ENCODE peak calls at places on chromosomes 1 and 21, in eight cellular contexts. F is AG08395; S is progenitor cell of endocrine pancreas; I is activated CD4-positive, alpha-beta T cell treated with anti-CD3 and anti-CD28 coated beads for 4 hours; M is AG09319; B is right atrium auricular region; R is stimulated activated CD4-positive, alpha-beta T cell treated with anti-CD3 and anti-CD28 coated beads, Interleukin-2, amount 100 ng/mL, for 24 hours; G is GM12891. D is an unnamed sample.

GRCh38 chr1:50424045-50424939 is 1.0 kb upstream of the DMRTA2 start:
- DNase-seq in F (no peak), S (no peak), I (no peak), M (no peak), B (no peak), R (no peak), G (no peak), D (no peak)

GRCh38 chr1:241990040-241990439 is 8.9 kb downstream of the MAP1LC3C start:
- DNase-seq in F (peak), S (no peak), I (no peak), M (peak), B (peak), R (no peak), G (no peak), D (no peak)

GRCh38 chr1:212487286-212487685 is 54.6 kb downstream of the NENF start:
- DNase-seq in F (no peak), S (no peak), I (no peak), M (no peak), B (no peak), R (no peak), G (no peak), D (no peak)

GRCh38 chr1:164786980-164787833 is 228.2 kb downstream of the PBX1 start:
- DNase-seq in F (peak), S (peak), I (peak), M (peak), B (peak), R (peak), G (peak), D (peak)

GRCh38 chr1:24152631-24153494 is 9.9 kb upstream of the IL22RA1 start:
- DNase-seq in F (no peak), S (no peak), I (no peak), M (no peak), B (no peak), R (no peak), G (no peak), D (no peak)

GRCh38 chr1:186882372-186883134 is 53.8 kb downstream of the PLA2G4A start:
- DNase-seq in F (no peak), S (no peak), I (no peak), M (no peak), B (no peak), R (no peak), G (no peak), D (no peak)

GRCh38 chr1:224745924-224746323 is 129.8 kb downstream of the CNIH3 start:
- DNase-seq in F (no peak), S (no peak), I (no peak), M (no peak), B (no peak), R (no peak), G (no peak), D (no peak)

GRCh38 chr21:44466351-44466954 is 11.1 kb downstream of the LRRC3 start:
- DNase-seq in F (no peak), S (no peak), I (no peak), M (no peak), B (no peak), R (no peak), G (no peak), D (no peak)

GRCh38 chr1:90726716-90727480 is 9.8 kb upstream of the BARHL2 start:
- DNase-seq in F (no peak), S (no peak), I (no peak), M (no peak), B (no peak), R (no peak), G (no peak), D (no peak)

GRCh38 chr1:91778964-91779363 is 107.0 kb downstream of the TGFBR3 start:
- DNase-seq in F (no peak), S (no peak), I (no peak), M (no peak), B (no peak), R (no peak), G (no peak), D (no peak)

GRCh38 chr1:10033359-10033845 is 644 bp downstream of the UBE4B start:
- DNase-seq in F (no peak), S (peak), I (no peak), M (no peak), B (no peak), R (peak), G (no peak), D (no peak)

GRCh38 chr1:65026235-65026634 is 59.9 kb upstream of the JAK1 start:
- DNase-seq in F (no peak), S (no peak), I (no peak), M (no peak), B (no peak), R (no peak), G (no peak), D (no peak)

GRCh38 chr1:151372411-151372934 is at the start of gene SELENBP1:
- DNase-seq in F (peak), S (peak), I (no peak), M (peak), B (peak), R (no peak), G (no peak), D (no peak)

GRCh38 chr1:24905355-24905978 is 24.6 kb downstream of the RUNX3 start:
- DNase-seq in F (no peak), S (no peak), I (no peak), M (no peak), B (no peak), R (peak), G (no peak), D (no peak)

GRCh38 chr1:112744019-112744578 is 29.0 kb upstream of the PPM1J start:
- DNase-seq in F (peak), S (no peak), I (no peak), M (no peak), B (no peak), R (no peak), G (no peak), D (no peak)

GRCh38 chr1:39573736-39574624 is 2.6 kb downstream of the PABPC4 start:
- DNase-seq in F (peak), S (no peak), I (no peak), M (no peak), B (no peak), R (no peak), G (no peak), D (no peak)

GRCh38 chr1:15950302-15950701 is 25.6 kb downstream of the ZBTB17 start:
- DNase-seq in F (no peak), S (no peak), I (peak), M (no peak), B (no peak), R (peak), G (no peak), D (no peak)

GRCh38 chr1:114094303-114094663 is 59.4 kb downstream of the SYT6 start:
- DNase-seq in F (peak), S (no peak), I (no peak), M (no peak), B (no peak), R (no peak), G (no peak), D (no peak)

GRCh38 chr1:116508984-116509980 is 61.5 kb downstream of the CD58 start:
- DNase-seq in F (peak), S (no peak), I (peak), M (peak), B (no peak), R (peak), G (no peak), D (no peak)

GRCh38 chr1:24849653-24850295 is 80.3 kb downstream of the RUNX3 start:
- DNase-seq in F (peak), S (no peak), I (no peak), M (no peak), B (peak), R (peak), G (no peak), D (no peak)

GRCh38 chr1:92916899-92917298 is 44.4 kb downstream of the DIPK1A start:
- DNase-seq in F (no peak), S (no peak), I (no peak), M (no peak), B (no peak), R (no peak), G (no peak), D (no peak)

GRCh38 chr1:179814513-179814838 is 63.1 kb downstream of the TOR1AIP2 start:
- DNase-seq in F (peak), S (no peak), I (no peak), M (no peak), B (no peak), R (no peak), G (no peak), D (no peak)

D was measured in germinal center.